ENCODE peak calls at places on chromosomes 4 and X, in eight cellular contexts. R is BJ, Z is left ventricle myocardium inferior, S is lower lobe of right lung, G is OCI-LY7, L is IMR-90, T is A673, C is tibial nerve. X is an unnamed sample.

GRCh38 chr4:174036111-174036510 is 247.4 kb downstream of the FBXO8 start:
- DNase-seq in R (no peak), Z (no peak), S (no peak), G (no peak), L (no peak), T (peak; percentile 60), C (no peak), X (no peak)

GRCh38 chr4:3407930-3408792 is 33.6 kb upstream of the HGFAC start:
- DNase-seq in R (no peak), Z (no peak), S (no peak), G (no peak), L (no peak), T (no peak), C (no peak), X (peak; percentile 89)

GRCh38 chr4:132332932-132333722 is 816.0 kb upstream of the PCDH10 start:
- DNase-seq in R (no peak), Z (no peak), S (no peak), G (peak; percentile 23), L (no peak), T (peak; percentile 6), C (no peak), X (no peak)

GRCh38 chr4:53967971-53968370 is 96.4 kb downstream of the CHIC2 start:
- DNase-seq in R (no peak), Z (no peak), S (no peak), G (no peak), L (peak; percentile 40), T (no peak), C (no peak), X (no peak)

GRCh38 chr4:36638273-36638811 is 356.9 kb downstream of the DTHD1 start:
- DNase-seq in R (no peak), Z (no peak), S (no peak), G (no peak), L (no peak), T (no peak), C (no peak), X (no peak)

GRCh38 chr4:54683616-54684346 is 26.0 kb downstream of the KIT start:
- DNase-seq in R (no peak), Z (no peak), S (no peak), G (peak; percentile 37), L (no peak), T (peak; percentile 17), C (no peak), X (no peak)

GRCh38 chrX:39445336-39445735 is 644.1 kb downstream of the MID1IP1 start:
- DNase-seq in R (no peak), Z (no peak), S (no peak), G (peak; percentile 11), L (no peak), T (peak; percentile 7), C (no peak), X (no peak)

GRCh38 chrX:151458824-151459223 is 61.8 kb downstream of the VMA21 start:
- DNase-seq in R (no peak), Z (no peak), S (no peak), G (no peak), L (peak; percentile 0), T (no peak), C (no peak), X (no peak)

GRCh38 chrX:107485019-107485418 is 35.6 kb downstream of the FRMPD3 start:
- DNase-seq in R (no peak), Z (no peak), S (no peak), G (peak; percentile 34), L (no peak), T (peak; percentile 7), C (no peak), X (no peak)

GRCh38 chrX:7889138-7889537 is 38.1 kb downstream of the PNPLA4 start:
- DNase-seq in R (no peak), Z (no peak), S (no peak), G (no peak), L (no peak), T (no peak), C (no peak), X (no peak)

GRCh38 chr4:56004235-56004634 is 55.5 kb downstream of the CEP135 start:
- DNase-seq in R (no peak), Z (no peak), S (no peak), G (no peak), L (no peak), T (no peak), C (no peak), X (no peak)

GRCh38 chr4:56003606-56004005 is 54.9 kb downstream of the CEP135 start:
- DNase-seq in R (no peak), Z (no peak), S (no peak), G (no peak), L (no peak), T (no peak), C (no peak), X (no peak)

DNA sequence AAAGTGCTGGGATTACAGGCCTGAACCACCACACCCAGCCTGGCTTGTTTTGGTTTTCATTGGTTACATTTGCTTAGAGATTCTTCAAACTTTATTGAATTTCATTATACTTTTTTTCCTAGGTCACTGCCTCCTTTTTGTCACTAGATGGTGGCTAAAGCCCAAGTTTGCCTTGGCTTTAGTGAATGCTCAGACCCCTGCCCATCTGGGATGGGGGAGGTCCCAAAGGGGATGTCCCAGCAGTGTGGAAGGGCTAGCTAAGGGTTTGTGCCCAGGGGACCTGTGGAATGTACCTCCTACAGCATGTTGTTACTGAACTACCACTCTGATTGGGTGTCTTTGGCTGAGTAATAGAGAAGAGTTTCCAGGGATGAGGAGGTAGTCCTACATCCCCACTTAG is 58.4 kb downstream of the CEP135 start:
- DNase-seq in R (no peak), Z (no peak), S (no peak), G (no peak), L (no peak), T (no peak), C (no peak), X (no peak)
- H3K36me3 ChIP-seq in R (no peaks in the 10 kb centered on the region), Z (peaks cover 85% of the 10 kb centered on the region), S (peaks cover 45% of the 10 kb centered on the region), G (peaks cover 96% of the 10 kb centered on the region), L (peaks cover 5% of the 10 kb centered on the region), T (peaks cover under 1% of the 10 kb centered on the region), C (peaks cover 11% of the 10 kb centered on the region), X (peaks cover under 1% of the 10 kb centered on the region)

DNA sequence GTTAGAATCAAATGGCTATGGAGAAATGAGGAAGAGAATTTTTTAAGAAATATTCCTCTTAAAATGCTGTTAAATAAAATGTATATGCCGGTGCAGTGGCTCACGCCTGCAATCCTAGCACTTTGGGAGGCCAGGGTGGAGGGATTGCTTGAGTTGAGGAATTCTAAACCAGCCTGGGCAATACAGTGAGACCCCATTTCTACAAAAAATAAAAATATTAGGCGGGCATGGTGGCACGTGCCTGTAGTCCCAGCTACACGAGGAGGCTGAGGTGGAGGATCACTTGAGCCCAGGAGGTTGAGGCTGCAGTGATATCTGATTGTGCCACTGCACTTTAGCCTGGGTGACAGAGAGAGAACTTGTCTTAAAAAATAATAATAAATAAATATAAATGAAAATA is 7.9 kb upstream of the FUNDC1 start:
- DNase-seq in R (no peak), Z (no peak), S (no peak), G (no peak), L (no peak), T (no peak), C (no peak), X (no peak)
- TF ChIP-seq CTCF in R (no peak), Z (no peak), S (no peak), G (no peak), L (no peak), T (no peak), C (no peak), X (no peak)

GRCh38 chrX:104254442-104255115 is at the start of gene ESX1:
- DNase-seq in R (no peak), Z (no peak), S (no peak), G (no peak), L (no peak), T (peak; percentile 14), C (no peak), X (no peak)
- H3K36me3 ChIP-seq in R (no peaks in the 10 kb centered on the region), Z (no peaks in the 10 kb centered on the region), S (no peaks in the 10 kb centered on the region), G (no peaks in the 10 kb centered on the region), L (no peaks in the 10 kb centered on the region), T (no peaks in the 10 kb centered on the region), C (no peaks in the 10 kb centered on the region), X (no peaks in the 10 kb centered on the region)

DNA sequence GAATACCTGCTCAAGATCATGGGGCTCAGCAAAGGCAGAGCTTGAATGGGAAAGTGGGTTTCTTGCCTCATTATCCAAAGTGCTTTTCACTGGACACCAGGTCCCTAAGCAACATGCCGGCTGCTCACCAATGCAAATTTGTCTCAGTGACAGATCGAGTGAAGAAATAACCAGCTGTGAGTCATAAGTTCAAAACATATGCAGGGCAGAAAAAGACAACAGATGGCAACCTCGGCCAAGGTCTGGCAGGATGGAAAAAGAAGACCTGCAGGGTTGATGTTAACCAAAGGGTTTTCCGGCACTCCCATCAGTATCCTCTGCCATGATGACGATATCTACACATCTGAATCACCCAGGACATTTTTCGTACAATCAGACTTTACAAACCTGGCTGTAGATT is 124.1 kb downstream of the AFAP1 start:
- DNase-seq in R (no peak), Z (no peak), S (no peak), G (no peak), L (peak; percentile 87), T (no peak), C (no peak), X (no peak)
- TF ChIP-seq CTCF in R (peak; percentile 29), Z (no peak), S (no peak), G (no peak), L (peak; percentile 26), T (no peak), C (no peak), X (no peak)

DNA sequence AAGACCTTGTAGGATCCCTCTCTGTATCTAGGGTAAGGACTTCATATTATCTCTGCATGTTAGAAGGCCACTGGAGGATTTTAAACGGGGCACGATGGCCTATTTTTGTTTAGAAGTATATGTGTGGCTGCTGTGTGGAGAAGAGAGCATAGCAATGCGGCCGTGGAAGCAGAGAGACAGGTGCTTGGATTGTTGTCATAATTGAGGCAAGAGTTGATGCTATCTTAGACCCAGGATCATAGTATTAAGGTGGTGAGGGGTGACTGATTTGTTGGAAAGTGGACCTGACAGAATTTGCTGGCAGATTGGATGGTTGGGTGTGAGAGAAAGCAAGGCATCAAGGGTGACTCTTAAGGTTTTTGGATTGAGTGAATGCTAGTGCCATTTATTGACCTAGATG is 63.4 kb downstream of the CCKAR start:
- DNase-seq in R (no peak), Z (no peak), S (no peak), G (no peak), L (no peak), T (no peak), C (no peak), X (no peak)
- H3K36me3 ChIP-seq in R (peaks cover 6% of the 10 kb centered on the region), Z (peaks cover 77% of the 10 kb centered on the region), S (peaks cover 69% of the 10 kb centered on the region), G (peaks cover 89% of the 10 kb centered on the region), L (peaks cover 29% of the 10 kb centered on the region), T (peaks cover 31% of the 10 kb centered on the region), C (peaks cover 7% of the 10 kb centered on the region), X (peaks cover 8% of the 10 kb centered on the region)

DNA sequence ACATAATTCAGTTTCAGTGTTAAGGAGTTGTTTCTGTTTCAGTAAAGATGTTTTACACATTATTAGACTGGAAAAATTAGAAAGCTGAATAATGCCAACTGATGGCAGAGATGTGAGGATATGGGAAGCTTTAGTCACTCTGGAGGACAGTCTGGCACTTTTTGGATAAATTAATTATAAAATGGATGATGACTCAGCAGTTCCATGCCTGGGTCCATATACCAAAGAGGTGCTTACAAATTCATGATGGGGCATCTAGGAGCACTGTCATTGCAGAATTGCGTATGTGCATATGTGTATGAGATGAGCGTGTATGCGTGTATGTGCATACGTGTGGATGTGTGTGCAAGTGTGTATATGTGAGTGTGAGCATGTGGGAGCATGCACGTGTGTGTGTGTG is 31.2 kb upstream of the ANKRD50 start:
- DNase-seq in R (no peak), Z (no peak), S (no peak), G (no peak), L (no peak), T (no peak), C (no peak), X (no peak)
- TF ChIP-seq CTCF in R (no peak), Z (no peak), S (no peak), G (no peak), L (no peak), T (no peak), C (no peak), X (no peak)